ENCODE peak calls at places on chromosomes 5 and 9, in six cellular contexts. L, H, W, F, V and I are unnamed samples.

GRCh38 chr9:76519027-76519835 is 60.2 kb downstream of the GCNT1 start:
- DNase-seq in L (no peak), H (no peak), W (no peak), F (no peak), V (no peak), I (no peak)

GRCh38 chr5:90359073-90359804 is 50.3 kb downstream of the CETN3 start:
- DNase-seq in L (no peak), H (no peak), W (no peak), F (no peak), V (no peak), I (no peak)

GRCh38 chr9:69030851-69031645 is 4.5 kb upstream of the FXN start:
- DNase-seq in L (no peak), H (no peak), W (no peak), F (no peak), V (no peak), I (no peak)

GRCh38 chr5:150544606-150545219 is 36.8 kb downstream of the NDST1 start:
- DNase-seq in L (peak; percentile 82), H (no peak), W (peak; percentile 69), F (peak; percentile 66), V (peak; percentile 72), I (peak; percentile 68)

GRCh38 chr9:92324889-92325268 is 271 bp downstream of the NOL8 start:
- DNase-seq in L (no peak), H (no peak), W (no peak), F (no peak), V (no peak), I (no peak)

GRCh38 chr9:128642675-128643074 is 14.0 kb downstream of the DYNC2I2 start:
- DNase-seq in L (no peak), H (no peak), W (no peak), F (no peak), V (no peak), I (no peak)

GRCh38 chr5:179268966-179269693 is 76.1 kb downstream of the ADAMTS2 start:
- DNase-seq in L (no peak), H (peak; percentile 35), W (peak; percentile 52), F (no peak), V (no peak), I (peak; percentile 12)

GRCh38 chr5:151670953-151671636 is 15.6 kb downstream of the SPARC start:
- DNase-seq in L (no peak), H (no peak), W (no peak), F (no peak), V (no peak), I (no peak)

GRCh38 chr5:133675376-133676154 is 63.2 kb upstream of the FSTL4 start:
- DNase-seq in L (no peak), H (no peak), W (no peak), F (no peak), V (no peak), I (no peak)

GRCh38 chr9:25677301-25678146 is 720 bp downstream of the TUSC1 start:
- DNase-seq in L (no peak), H (peak; percentile 91), W (peak; percentile 91), F (no peak), V (no peak), I (peak; percentile 44)

GRCh38 chr9:115422932-115423440 is 305.0 kb upstream of the TNC start:
- DNase-seq in L (no peak), H (no peak), W (no peak), F (no peak), V (no peak), I (no peak)

GRCh38 chr5:30539004-30539634 is 654.4 kb upstream of the CDH6 start:
- DNase-seq in L (no peak), H (no peak), W (peak; percentile 13), F (no peak), V (peak; percentile 8), I (no peak)

GRCh38 chr5:94388773-94389514 is 229.5 kb downstream of the KIAA0825 start:
- DNase-seq in L (no peak), H (no peak), W (no peak), F (no peak), V (no peak), I (no peak)

GRCh38 chr9:33750839-33751339 is 44.5 kb upstream of the PRSS3 start:
- DNase-seq in L (no peak), H (no peak), W (peak; percentile 4), F (no peak), V (no peak), I (no peak)

GRCh38 chr5:89190515-89191265 is 307.7 kb upstream of the MEF2C start:
- DNase-seq in L (no peak), H (no peak), W (no peak), F (no peak), V (no peak), I (no peak)

GRCh38 chr5:107126341-107126740 is 544.4 kb downstream of the EFNA5 start:
- DNase-seq in L (no peak), H (no peak), W (no peak), F (no peak), V (no peak), I (no peak)

GRCh38 chr9:128160603-128160987 is 530 bp downstream of the BBLN start:
- DNase-seq in L (peak; percentile 43), H (peak; percentile 64), W (peak; percentile 22), F (no peak), V (peak; percentile 41), I (no peak)

GRCh38 chr5:93967923-93968322 is 226.5 kb upstream of the POU5F2 start:
- DNase-seq in L (no peak), H (no peak), W (no peak), F (no peak), V (no peak), I (no peak)

GRCh38 chr5:54988218-54988617 is 2.8 kb upstream of the ESM1 start:
- DNase-seq in L (no peak), H (no peak), W (no peak), F (no peak), V (no peak), I (no peak)

GRCh38 chr5:10649518-10650410 is 85.9 kb downstream of the ANKRD33B start:
- DNase-seq in L (no peak), H (no peak), W (peak; percentile 51), F (no peak), V (peak; percentile 68), I (peak; percentile 40)

GRCh38 chr9:12695474-12695873 is 2.3 kb downstream of the TYRP1 start:
- DNase-seq in L (no peak), H (no peak), W (peak; percentile 13), F (no peak), V (no peak), I (no peak)

GRCh38 chr9:87198716-87199115 is 251.4 kb upstream of the GAS1 start:
- DNase-seq in L (no peak), H (no peak), W (peak; percentile 37), F (no peak), V (no peak), I (no peak)

GRCh38 chr5:27011274-27011673 is 27.1 kb downstream of the CDH9 start:
- DNase-seq in L (no peak), H (no peak), W (no peak), F (no peak), V (no peak), I (no peak)

GRCh38 chr9:129773262-129774048 is 20.6 kb upstream of the PTGES start:
- DNase-seq in L (no peak), H (no peak), W (peak; percentile 83), F (no peak), V (no peak), I (peak; percentile 99)

GRCh38 chr5:94941113-94941765 is 322.8 kb downstream of the SLF1 start:
- DNase-seq in L (no peak), H (no peak), W (no peak), F (no peak), V (no peak), I (no peak)

GRCh38 chr9:68492801-68493200 is 47.9 kb downstream of the TMEM252 start:
- DNase-seq in L (no peak), H (no peak), W (no peak), F (no peak), V (no peak), I (no peak)

DNA sequence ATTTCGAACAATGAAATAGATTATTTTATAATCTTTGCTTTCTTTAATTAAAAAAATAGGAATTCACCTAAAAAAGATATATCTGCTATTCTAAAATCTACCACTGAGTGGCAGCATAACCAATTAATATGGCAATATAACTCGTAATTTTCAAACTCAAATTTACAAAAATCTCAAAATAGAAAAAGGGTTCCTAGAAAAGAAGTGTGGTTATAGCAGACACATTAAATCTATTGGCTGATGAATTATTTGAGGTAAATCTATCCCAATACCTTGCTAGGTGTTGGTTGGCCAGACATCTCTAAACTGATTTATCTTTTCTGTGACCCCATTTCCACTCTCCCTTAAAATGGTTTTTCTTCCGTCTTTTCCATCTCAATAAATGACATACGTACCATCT is 30.2 kb upstream of the NRG2 start:
- DNase-seq in L (peak; percentile 33), H (no peak), W (peak; percentile 34), F (no peak), V (no peak), I (no peak)
- TF ChIP-seq CTCF in L (peak; percentile 57), H (peak; percentile 94), W (peak; percentile 44), F (peak; percentile 89), V (peak; percentile 82), I (peak; percentile 80)

GRCh38 chr9:6197330-6197729 is 18.3 kb upstream of the IL33 start:
- DNase-seq in L (no peak), H (no peak), W (peak; percentile 68), F (no peak), V (no peak), I (no peak)
- TF ChIP-seq CTCF in L (peak; percentile 11), H (peak; percentile 28), W (peak; percentile 64), F (peak; percentile 47), V (peak; percentile 25), I (no peak)

DNA sequence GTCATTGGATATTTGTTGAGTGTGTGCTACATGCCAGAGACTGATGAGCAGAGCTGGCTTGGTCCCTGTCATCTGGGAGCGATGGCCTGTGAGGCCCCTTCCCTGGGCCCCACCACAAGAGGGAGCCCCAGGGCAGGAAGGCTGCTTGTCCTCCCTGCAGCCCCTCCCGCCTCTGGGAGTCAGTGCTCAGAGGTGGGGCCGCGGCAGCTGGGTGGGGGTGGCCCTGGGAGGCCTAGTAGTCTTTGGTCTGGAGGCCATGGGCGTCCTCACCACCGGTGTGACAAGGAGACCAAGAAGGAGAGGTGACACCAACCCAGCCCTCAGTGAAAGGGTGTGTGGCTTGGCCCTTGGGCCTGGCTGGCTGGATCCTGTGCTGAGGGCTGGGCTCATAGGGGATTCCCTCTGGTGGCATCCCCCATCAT is 166.4 kb downstream of the GAPVD1 start:
- DNase-seq in L (peak; percentile 7), H (no peak), W (no peak), F (no peak), V (no peak), I (no peak)
- TF ChIP-seq CTCF in L (peak; percentile 64), H (peak; percentile 71), W (peak; percentile 46), F (peak; percentile 56), V (peak; percentile 29), I (peak; percentile 30)

GRCh38 chr5:135741040-135741439 is 93.4 kb upstream of the SLC25A48 start:
- DNase-seq in L (no peak), H (no peak), W (no peak), F (no peak), V (no peak), I (no peak)
- TF ChIP-seq CTCF in L (peak; percentile 11), H (peak; percentile 21), W (no peak), F (no peak), V (no peak), I (no peak)